ENCODE peak calls at places on chromosome 11, in five cellular contexts. H is nephron progenitor cell, M is GM13977, Z is body of pancreas, X is GM23338. P is an unnamed sample.

GRCh38 chr11:13143486-13144297 is 133.9 kb upstream of the BMAL1 start:
- DNase-seq in H (no peak), M (no peak), Z (no peak), X (no peak), P (peak)

GRCh38 chr11:119744577-119744976 is 15.6 kb upstream of the NECTIN1 start:
- DNase-seq in H (no peak), M (no peak), Z (no peak), X (no peak), P (no peak)

GRCh38 chr11:2527621-2528291 is 82.9 kb downstream of the KCNQ1 start:
- DNase-seq in H (peak), M (no peak), Z (peak), X (no peak), P (no peak)

GRCh38 chr11:58394195-58394594 is 12.5 kb downstream of the OR5B3 start:
- DNase-seq in H (no peak), M (no peak), Z (no peak), X (no peak), P (no peak)

GRCh38 chr11:134027671-134028070 is 41.2 kb upstream of the JAM3 start:
- DNase-seq in H (no peak), M (no peak), Z (no peak), X (no peak), P (no peak)

GRCh38 chr11:129117595-129118350 is 74.4 kb downstream of the ARHGAP32 start:
- DNase-seq in H (peak), M (peak), Z (peak), X (peak), P (no peak)

GRCh38 chr11:120210651-120211521 is at the start of gene OAF:
- DNase-seq in H (peak), M (peak), Z (peak), X (peak), P (no peak)

GRCh38 chr11:28269621-28270020 is 161.4 kb downstream of the METTL15 start:
- DNase-seq in H (no peak), M (no peak), Z (no peak), X (no peak), P (no peak)

GRCh38 chr11:86039094-86039493 is 29.8 kb downstream of the PICALM start:
- DNase-seq in H (no peak), M (no peak), Z (no peak), X (no peak), P (no peak)

GRCh38 chr11:101241160-101241795 is 111.7 kb upstream of the PGR start:
- DNase-seq in H (no peak), M (no peak), Z (no peak), X (no peak), P (no peak)

GRCh38 chr11:115159122-115159665 is 345.0 kb downstream of the CADM1 start:
- DNase-seq in H (no peak), M (no peak), Z (no peak), X (no peak), P (no peak)

GRCh38 chr11:94882931-94883330 is 90.4 kb downstream of the CWC15 start:
- DNase-seq in H (no peak), M (no peak), Z (no peak), X (no peak), P (no peak)

GRCh38 chr11:23778971-23779370 is 717.9 kb upstream of the LUZP2 start:
- DNase-seq in H (no peak), M (no peak), Z (no peak), X (no peak), P (no peak)

GRCh38 chr11:99229544-99229943 is 208.8 kb downstream of the CNTN5 start:
- DNase-seq in H (no peak), M (no peak), Z (no peak), X (no peak), P (no peak)

GRCh38 chr11:8717544-8717875 is 34.9 kb downstream of the RPL27A start:
- DNase-seq in H (no peak), M (no peak), Z (no peak), X (no peak), P (no peak)

GRCh38 chr11:64762916-64763803 is 3.4 kb upstream of the PYGM start:
- DNase-seq in H (peak), M (peak), Z (no peak), X (peak), P (no peak)

GRCh38 chr11:71252782-71253730 is 679 bp upstream of the SHANK2 start:
- DNase-seq in H (peak), M (no peak), Z (peak), X (peak), P (no peak)

GRCh38 chr11:71250512-71251158 is 1.7 kb downstream of the SHANK2 start:
- DNase-seq in H (no peak), M (no peak), Z (no peak), X (peak), P (no peak)

GRCh38 chr11:71252434-71252781 is at the start of gene SHANK2:
- DNase-seq in H (peak), M (no peak), Z (peak), X (peak), P (no peak)

GRCh38 chr11:71251159-71251721 is 1.1 kb downstream of the SHANK2 start:
- DNase-seq in H (no peak), M (peak), Z (peak), X (peak), P (no peak)

GRCh38 chr11:71251761-71252433 is 480 bp downstream of the SHANK2 start:
- DNase-seq in H (peak), M (peak), Z (peak), X (peak), P (no peak)
- TF ChIP-seq CTCF in H (peak), M (peak), Z (peak), X (peak), P (peak)

GRCh38 chr11:102364991-102365390 is 18.0 kb downstream of the BIRC2 start:
- DNase-seq in H (no peak), M (no peak), Z (no peak), X (no peak), P (peak)

GRCh38 chr11:102368472-102368871 is 21.5 kb downstream of the BIRC2 start:
- DNase-seq in H (no peak), M (peak), Z (no peak), X (no peak), P (no peak)

GRCh38 chr11:102367364-102367763 is 20.4 kb downstream of the BIRC2 start:
- DNase-seq in H (no peak), M (no peak), Z (no peak), X (no peak), P (no peak)
- TF ChIP-seq CTCF in H (no peak), M (peak), Z (no peak), X (no peak), P (no peak)

DNA sequence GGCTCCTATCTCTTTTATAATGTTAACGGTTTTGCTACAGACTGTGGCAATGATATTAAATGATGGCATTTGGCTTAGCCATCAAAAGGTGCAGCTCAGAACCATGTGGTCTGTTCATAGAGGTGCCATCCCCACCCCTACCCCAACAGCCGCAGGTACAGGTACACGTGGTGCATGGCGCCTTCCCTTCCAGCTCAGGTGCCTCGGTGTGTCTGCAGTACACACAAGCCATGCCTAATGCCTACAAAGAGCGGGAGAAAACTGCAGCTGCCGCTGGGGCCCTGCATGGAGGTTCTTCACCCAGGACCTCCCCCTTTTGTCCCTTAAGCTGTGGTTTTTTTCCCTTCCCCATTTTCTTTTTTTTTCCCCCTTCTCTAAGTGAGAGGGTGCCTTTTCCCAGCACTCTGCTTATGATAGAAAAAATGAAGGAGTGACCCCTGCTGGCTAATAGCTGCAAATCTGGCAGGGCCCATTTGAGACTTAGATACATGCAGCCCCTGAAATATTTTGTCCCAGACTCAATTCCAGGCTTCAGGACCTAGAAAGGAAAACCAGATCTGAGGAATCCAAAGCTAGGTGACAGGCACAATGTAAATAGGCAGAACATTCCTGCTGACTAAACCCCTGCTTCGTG is 6.5 kb downstream of the OR52M1 start:
- DNase-seq in H (no peak), M (no peak), Z (no peak), X (peak), P (no peak)
- TF ChIP-seq CTCF in H (no peak), M (peak), Z (no peak), X (peak), P (peak)

DNA sequence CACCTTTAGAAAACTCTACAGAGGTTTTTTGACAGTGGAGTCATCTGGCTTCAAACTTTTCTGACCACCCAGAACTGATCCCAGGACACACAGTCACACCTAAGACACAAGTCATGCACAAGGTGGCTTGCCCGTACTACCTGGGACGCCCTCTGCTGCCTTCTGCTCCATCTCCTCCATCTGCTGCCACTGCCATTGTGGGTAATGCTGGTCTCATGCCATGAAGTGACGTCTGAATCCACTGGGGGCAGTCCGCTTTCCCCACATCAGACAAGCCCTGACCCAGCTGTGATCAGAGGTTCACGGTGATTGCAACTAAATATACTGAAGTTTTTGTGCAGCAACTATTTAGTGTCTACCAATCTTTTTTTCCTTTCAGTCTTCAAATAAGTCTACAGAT is 5.4 kb upstream of the NDUFS8 start:
- DNase-seq in H (no peak), M (no peak), Z (no peak), X (no peak), P (no peak)
- TF ChIP-seq CTCF in H (no peak), M (peak), Z (no peak), X (peak), P (no peak)

DNA sequence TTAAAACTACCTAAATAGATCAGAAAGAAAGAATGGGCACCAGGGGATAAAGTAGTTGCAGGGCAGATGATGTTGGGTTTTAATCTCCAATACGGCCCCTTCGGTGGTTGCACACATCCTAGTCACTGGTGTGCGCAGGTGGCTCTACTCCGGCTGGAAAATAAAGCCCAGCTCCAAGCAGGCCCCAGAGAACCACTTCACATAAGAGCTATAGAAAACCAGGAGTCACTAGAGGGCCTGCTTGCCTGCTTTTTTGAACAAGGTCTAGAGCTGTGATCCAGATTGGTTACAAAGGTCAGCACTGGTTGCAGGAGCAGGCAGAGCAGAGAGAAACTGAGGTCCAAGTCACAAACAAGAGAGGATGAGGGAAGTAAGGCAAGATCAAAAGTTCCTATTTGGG is 41.5 kb upstream of the MS4A8 start:
- DNase-seq in H (no peak), M (no peak), Z (peak), X (peak), P (no peak)
- TF ChIP-seq CTCF in H (no peak), M (peak), Z (no peak), X (no peak), P (peak)

GRCh38 chr11:72331761-72332160 is 87.8 kb upstream of the PHOX2A start:
- DNase-seq in H (no peak), M (no peak), Z (no peak), X (no peak), P (no peak)

GRCh38 chr11:72326151-72326842 is 82.3 kb upstream of the PHOX2A start:
- DNase-seq in H (no peak), M (no peak), Z (no peak), X (no peak), P (no peak)

GRCh38 chr11:72333657-72334056 is 89.7 kb upstream of the PHOX2A start:
- DNase-seq in H (peak), M (no peak), Z (no peak), X (peak), P (no peak)

GRCh38 chr11:72330131-72330727 is 86.3 kb upstream of the PHOX2A start:
- DNase-seq in H (no peak), M (no peak), Z (no peak), X (no peak), P (no peak)

DNA sequence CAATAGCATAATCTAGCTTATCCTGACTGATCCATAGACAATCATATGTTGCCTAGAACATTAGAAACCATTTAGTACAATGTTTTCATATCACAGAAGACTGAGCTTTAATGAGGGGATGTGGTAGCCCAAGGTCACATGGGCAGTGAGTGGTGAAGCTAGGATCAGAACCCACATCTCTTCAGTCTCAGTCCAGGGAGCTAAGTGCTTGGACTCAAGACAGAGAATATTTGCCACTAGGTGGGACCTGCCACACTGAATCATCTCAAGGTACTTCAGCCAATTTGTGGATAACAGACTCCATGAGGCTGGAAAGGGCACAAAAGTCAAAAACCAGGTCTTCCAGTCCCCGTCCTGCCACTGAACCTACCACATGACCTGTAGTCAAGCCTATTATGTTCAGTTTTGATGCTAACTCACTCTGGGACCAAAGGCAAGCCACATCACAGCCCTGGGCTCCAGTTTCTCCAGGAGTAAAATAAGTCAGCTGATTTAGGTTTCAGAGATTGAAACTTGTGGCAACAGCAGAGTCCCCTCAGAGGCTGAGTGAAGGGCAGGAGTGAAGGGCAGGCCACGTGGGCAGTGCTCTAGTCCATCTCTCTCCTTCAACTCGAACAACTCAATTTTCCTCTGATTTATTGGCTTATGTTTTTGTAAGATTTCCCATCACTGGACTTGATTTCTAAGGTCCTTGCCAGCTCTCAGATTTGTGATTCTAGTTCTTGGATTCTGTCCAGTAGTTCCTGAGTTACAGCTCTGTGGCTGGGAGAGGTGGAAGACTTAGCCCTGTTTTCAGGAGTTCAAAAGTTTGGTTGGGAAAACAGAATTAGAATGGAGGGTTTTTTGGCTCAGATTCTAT is 84.6 kb upstream of the PHOX2A start:
- DNase-seq in H (no peak), M (no peak), Z (no peak), X (peak), P (no peak)
- TF ChIP-seq CTCF in H (no peak), M (peak), Z (no peak), X (peak), P (no peak)

DNA sequence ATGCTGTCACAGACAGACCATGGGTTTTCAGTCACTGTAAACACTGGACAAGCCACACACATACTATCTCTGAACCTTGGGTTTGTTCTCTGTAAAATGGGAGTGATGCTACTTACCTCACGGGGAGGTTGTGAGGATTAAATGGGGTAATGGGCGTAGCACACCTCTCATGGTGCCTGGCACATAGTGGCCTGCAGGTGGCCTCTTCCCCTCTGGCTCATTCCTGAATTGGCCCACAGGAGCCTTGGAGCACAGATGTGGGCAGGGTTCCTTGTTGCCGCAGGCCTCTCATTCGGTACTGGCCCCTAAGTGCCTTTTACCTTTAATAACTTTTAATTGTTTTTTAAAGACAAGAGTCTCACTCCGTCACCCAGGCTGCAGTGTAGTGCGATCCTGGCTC is 11.7 kb downstream of the MICAL2 start:
- DNase-seq in H (no peak), M (no peak), Z (peak), X (peak), P (no peak)
- TF ChIP-seq CTCF in H (peak), M (peak), Z (peak), X (peak), P (peak)

DNA sequence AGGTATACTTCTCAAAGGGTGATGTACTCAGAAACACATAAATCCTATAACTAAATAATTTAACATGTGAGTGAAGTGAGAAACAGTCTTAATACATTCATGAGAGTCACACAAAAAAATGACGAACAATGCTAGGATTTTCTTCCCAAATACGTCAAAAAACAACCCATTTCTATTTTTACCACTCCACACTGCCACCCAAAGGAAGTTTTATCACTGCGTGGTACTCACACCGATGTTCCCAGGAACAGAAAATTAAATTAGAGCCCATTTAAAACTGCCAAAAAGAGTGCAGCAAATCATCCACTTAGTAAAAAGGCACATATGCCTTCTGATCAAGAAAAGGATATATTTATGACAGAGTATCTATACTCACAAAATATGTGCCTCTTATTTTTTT is 710.9 kb upstream of the FAT3 start:
- DNase-seq in H (no peak), M (no peak), Z (no peak), X (peak), P (no peak)
- TF ChIP-seq CTCF in H (peak), M (no peak), Z (no peak), X (peak), P (peak)

DNA sequence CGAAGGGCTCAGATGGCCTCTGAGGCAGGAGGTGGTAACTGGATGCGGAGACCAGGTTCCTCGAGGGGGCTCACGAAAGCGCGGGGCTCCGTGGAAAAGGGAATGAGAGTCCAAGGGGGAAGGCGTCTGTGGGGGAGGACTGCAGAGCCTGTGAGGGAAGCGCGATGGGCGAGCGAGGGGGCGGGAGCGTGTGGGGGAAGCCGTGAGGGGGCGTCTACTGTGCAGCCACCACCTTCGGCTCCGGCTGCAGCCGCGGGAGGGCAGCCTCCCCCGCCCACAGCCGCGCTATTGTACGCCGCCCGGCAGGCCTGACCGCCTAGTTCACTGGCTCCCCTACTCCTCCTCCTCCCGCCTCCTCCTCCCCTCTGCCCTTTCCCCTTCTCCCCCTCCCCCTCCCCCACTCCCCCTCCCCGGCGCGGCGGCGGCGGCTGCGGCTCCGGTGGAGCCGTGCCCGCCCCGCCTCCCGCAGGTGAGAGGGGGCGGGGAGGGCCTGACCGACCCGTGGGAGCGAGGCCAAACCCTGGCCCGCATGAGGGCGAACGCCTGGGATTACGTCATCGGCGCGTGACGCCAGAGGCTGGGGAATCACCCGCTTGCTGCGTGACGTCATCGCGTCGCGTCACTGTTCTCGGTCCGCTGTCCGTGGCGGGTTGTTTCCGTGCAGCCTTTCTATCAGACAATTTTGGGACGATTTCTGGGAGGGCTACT is at the start of gene PAK1:
- DNase-seq in H (peak), M (peak), Z (peak), X (peak), P (no peak)
- TF ChIP-seq CTCF in H (no peak), M (peak), Z (peak), X (no peak), P (peak)